ENCODE peak calls at places on chromosomes 11 and 22, in seven cellular contexts. One of them, this sample, is unnamed.

GRCh38 chr11:72848846-72849466 is 34.7 kb downstream of the ATG16L2 start:
- DNase-seq in ovary: peak; percentile 37
- DNase-seq in transverse colon: no peak
- DNase-seq in suprapubic skin: no peak
- DNase-seq in stomach: no peak
- DNase-seq in SK-N-SH: peak; percentile 55
- DNase-seq in H1: no peak
- DNase-seq in this sample: no peak

GRCh38 chr11:120147094-120147949 is 9.4 kb upstream of the TRIM29 start:
- DNase-seq in ovary: no peak
- DNase-seq in transverse colon: no peak
- DNase-seq in suprapubic skin: peak; percentile 60
- DNase-seq in stomach: no peak
- DNase-seq in SK-N-SH: no peak
- DNase-seq in H1: no peak
- DNase-seq in this sample: no peak

GRCh38 chr11:64765291-64765803 is 5.6 kb upstream of the PYGM start:
- DNase-seq in ovary: no peak
- DNase-seq in transverse colon: no peak
- DNase-seq in suprapubic skin: peak; percentile 64
- DNase-seq in stomach: no peak
- DNase-seq in SK-N-SH: peak; percentile 44
- DNase-seq in H1: no peak
- DNase-seq in this sample: no peak

GRCh38 chr22:40196628-40197027 is 18.9 kb downstream of the TNRC6B start:
- DNase-seq in ovary: peak; percentile 34
- DNase-seq in transverse colon: no peak
- DNase-seq in suprapubic skin: peak; percentile 15
- DNase-seq in stomach: no peak
- DNase-seq in SK-N-SH: no peak
- DNase-seq in H1: no peak
- DNase-seq in this sample: no peak

GRCh38 chr11:27882066-27882697 is 181.9 kb upstream of the BDNF start:
- DNase-seq in ovary: no peak
- DNase-seq in transverse colon: no peak
- DNase-seq in suprapubic skin: no peak
- DNase-seq in stomach: no peak
- DNase-seq in SK-N-SH: no peak
- DNase-seq in H1: no peak
- DNase-seq in this sample: no peak

GRCh38 chr11:90774727-90775572 is 552.1 kb upstream of the CHORDC1 start:
- DNase-seq in ovary: peak; percentile 2
- DNase-seq in transverse colon: no peak
- DNase-seq in suprapubic skin: no peak
- DNase-seq in stomach: no peak
- DNase-seq in SK-N-SH: no peak
- DNase-seq in H1: peak; percentile 10
- DNase-seq in this sample: no peak

GRCh38 chr11:12315024-12315423 is 62.3 kb upstream of the PARVA start:
- DNase-seq in ovary: no peak
- DNase-seq in transverse colon: no peak
- DNase-seq in suprapubic skin: no peak
- DNase-seq in stomach: no peak
- DNase-seq in SK-N-SH: no peak
- DNase-seq in H1: no peak
- DNase-seq in this sample: no peak

GRCh38 chr11:66559141-66559861 is 9.1 kb downstream of the CTSF start:
- DNase-seq in ovary: peak; percentile 70
- DNase-seq in transverse colon: peak; percentile 20
- DNase-seq in suprapubic skin: no peak
- DNase-seq in stomach: peak; percentile 33
- DNase-seq in SK-N-SH: peak; percentile 65
- DNase-seq in H1: no peak
- DNase-seq in this sample: peak; percentile 86

GRCh38 chr11:72494109-72494429 is 59.7 kb upstream of the CLPB start:
- DNase-seq in ovary: no peak
- DNase-seq in transverse colon: no peak
- DNase-seq in suprapubic skin: no peak
- DNase-seq in stomach: no peak
- DNase-seq in SK-N-SH: no peak
- DNase-seq in H1: no peak
- DNase-seq in this sample: no peak

GRCh38 chr22:32708835-32709234 is 92.7 kb upstream of the TIMP3 start:
- DNase-seq in ovary: no peak
- DNase-seq in transverse colon: no peak
- DNase-seq in suprapubic skin: no peak
- DNase-seq in stomach: no peak
- DNase-seq in SK-N-SH: no peak
- DNase-seq in H1: no peak
- DNase-seq in this sample: no peak

GRCh38 chr11:19711911-19712280 is 741 bp upstream of the NAV2 start:
- DNase-seq in ovary: no peak
- DNase-seq in transverse colon: peak; percentile 30
- DNase-seq in suprapubic skin: peak; percentile 72
- DNase-seq in stomach: no peak
- DNase-seq in SK-N-SH: no peak
- DNase-seq in H1: no peak
- DNase-seq in this sample: no peak

GRCh38 chr11:17197431-17197898 is 10.3 kb downstream of the PIK3C2A start:
- DNase-seq in ovary: no peak
- DNase-seq in transverse colon: no peak
- DNase-seq in suprapubic skin: no peak
- DNase-seq in stomach: no peak
- DNase-seq in SK-N-SH: no peak
- DNase-seq in H1: no peak
- DNase-seq in this sample: no peak

GRCh38 chr11:47466701-47467250 is 17.8 kb upstream of the RAPSN start:
- DNase-seq in ovary: peak; percentile 76
- DNase-seq in transverse colon: peak; percentile 46
- DNase-seq in suprapubic skin: no peak
- DNase-seq in stomach: peak; percentile 60
- DNase-seq in SK-N-SH: peak; percentile 57
- DNase-seq in H1: no peak
- DNase-seq in this sample: peak; percentile 82

GRCh38 chr22:39181778-39182177 is 29.3 kb upstream of the CBX7 start:
- DNase-seq in ovary: no peak
- DNase-seq in transverse colon: no peak
- DNase-seq in suprapubic skin: no peak
- DNase-seq in stomach: no peak
- DNase-seq in SK-N-SH: no peak
- DNase-seq in H1: no peak
- DNase-seq in this sample: no peak

GRCh38 chr11:132770802-132771545 is 761.3 kb downstream of the OPCML start:
- DNase-seq in ovary: no peak
- DNase-seq in transverse colon: no peak
- DNase-seq in suprapubic skin: no peak
- DNase-seq in stomach: no peak
- DNase-seq in SK-N-SH: peak; percentile 56
- DNase-seq in H1: no peak
- DNase-seq in this sample: no peak

GRCh38 chr11:33177676-33178336 is 16.5 kb upstream of the CSTF3 start:
- DNase-seq in ovary: no peak
- DNase-seq in transverse colon: no peak
- DNase-seq in suprapubic skin: no peak
- DNase-seq in stomach: no peak
- DNase-seq in SK-N-SH: no peak
- DNase-seq in H1: no peak
- DNase-seq in this sample: no peak

GRCh38 chr11:118957549-118957948 is 1.5 kb downstream of the UPK2 start:
- DNase-seq in ovary: no peak
- DNase-seq in transverse colon: no peak
- DNase-seq in suprapubic skin: no peak
- DNase-seq in stomach: no peak
- DNase-seq in SK-N-SH: no peak
- DNase-seq in H1: no peak
- DNase-seq in this sample: no peak

GRCh38 chr11:1533342-1533725 is 38.7 kb downstream of the DUSP8 start:
- DNase-seq in ovary: no peak
- DNase-seq in transverse colon: no peak
- DNase-seq in suprapubic skin: no peak
- DNase-seq in stomach: no peak
- DNase-seq in SK-N-SH: no peak
- DNase-seq in H1: no peak
- DNase-seq in this sample: no peak

GRCh38 chr11:1534171-1534570 is 37.9 kb downstream of the DUSP8 start:
- DNase-seq in ovary: no peak
- DNase-seq in transverse colon: no peak
- DNase-seq in suprapubic skin: no peak
- DNase-seq in stomach: no peak
- DNase-seq in SK-N-SH: no peak
- DNase-seq in H1: no peak
- DNase-seq in this sample: no peak

GRCh38 chr11:1534682-1535081 is 37.4 kb downstream of the DUSP8 start:
- DNase-seq in ovary: no peak
- DNase-seq in transverse colon: no peak
- DNase-seq in suprapubic skin: no peak
- DNase-seq in stomach: no peak
- DNase-seq in SK-N-SH: no peak
- DNase-seq in H1: no peak
- DNase-seq in this sample: no peak

GRCh38 chr11:1538153-1538552 is 33.9 kb downstream of the DUSP8 start:
- DNase-seq in ovary: no peak
- DNase-seq in transverse colon: no peak
- DNase-seq in suprapubic skin: no peak
- DNase-seq in stomach: no peak
- DNase-seq in SK-N-SH: no peak
- DNase-seq in H1: no peak
- DNase-seq in this sample: no peak

DNA sequence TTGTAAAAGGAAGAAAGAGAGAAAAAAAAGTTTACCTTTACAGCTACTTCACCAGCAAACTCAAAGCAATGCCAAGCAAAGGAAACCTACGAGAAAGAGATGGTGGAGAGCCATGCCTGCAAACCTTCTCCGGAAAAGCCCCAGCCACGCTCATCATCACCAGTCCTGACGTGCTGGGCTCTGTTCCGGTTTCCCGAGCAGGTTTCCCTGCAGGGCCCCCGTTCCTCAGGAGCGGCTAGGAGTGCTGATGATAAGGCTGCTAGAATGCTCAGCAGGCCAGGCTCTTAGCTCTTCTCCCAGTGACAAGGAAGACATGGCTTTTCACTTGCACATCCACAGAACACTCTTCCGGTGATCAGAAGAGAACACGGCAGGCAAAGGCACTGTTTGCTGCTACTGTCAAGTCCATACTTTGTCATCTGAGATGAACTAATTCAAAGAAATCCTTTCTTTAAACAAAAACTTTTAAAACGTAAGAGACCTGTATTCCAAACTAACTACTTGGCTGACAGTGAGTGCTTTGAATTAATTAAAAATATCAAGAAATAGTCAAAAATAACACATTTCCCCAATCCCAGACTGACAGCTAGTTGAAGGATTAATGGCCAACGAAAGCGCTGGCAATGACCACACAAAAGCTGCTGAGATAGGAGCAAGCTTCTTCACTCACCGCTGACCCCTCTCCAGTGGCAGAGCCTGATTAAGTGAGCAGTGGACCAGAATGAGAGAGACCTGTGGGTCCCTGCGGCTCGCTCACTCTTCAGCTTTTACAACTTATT is 35.8 kb downstream of the DUSP8 start:
- DNase-seq in ovary: no peak
- DNase-seq in transverse colon: no peak
- DNase-seq in suprapubic skin: no peak
- DNase-seq in stomach: no peak
- DNase-seq in SK-N-SH: no peak
- DNase-seq in H1: no peak
- DNase-seq in this sample: no peak
- H3K27ac ChIP-seq in ovary: no peak overlapping the region
- H3K27ac ChIP-seq in transverse colon: no peak overlapping the region
- H3K27ac ChIP-seq in suprapubic skin: no peak overlapping the region
- H3K27ac ChIP-seq in stomach: no peak overlapping the region
- H3K27ac ChIP-seq in SK-N-SH: no peak overlapping the region
- H3K27ac ChIP-seq in H1: no peak overlapping the region
- H3K27ac ChIP-seq in this sample: no peak overlapping the region

DNA sequence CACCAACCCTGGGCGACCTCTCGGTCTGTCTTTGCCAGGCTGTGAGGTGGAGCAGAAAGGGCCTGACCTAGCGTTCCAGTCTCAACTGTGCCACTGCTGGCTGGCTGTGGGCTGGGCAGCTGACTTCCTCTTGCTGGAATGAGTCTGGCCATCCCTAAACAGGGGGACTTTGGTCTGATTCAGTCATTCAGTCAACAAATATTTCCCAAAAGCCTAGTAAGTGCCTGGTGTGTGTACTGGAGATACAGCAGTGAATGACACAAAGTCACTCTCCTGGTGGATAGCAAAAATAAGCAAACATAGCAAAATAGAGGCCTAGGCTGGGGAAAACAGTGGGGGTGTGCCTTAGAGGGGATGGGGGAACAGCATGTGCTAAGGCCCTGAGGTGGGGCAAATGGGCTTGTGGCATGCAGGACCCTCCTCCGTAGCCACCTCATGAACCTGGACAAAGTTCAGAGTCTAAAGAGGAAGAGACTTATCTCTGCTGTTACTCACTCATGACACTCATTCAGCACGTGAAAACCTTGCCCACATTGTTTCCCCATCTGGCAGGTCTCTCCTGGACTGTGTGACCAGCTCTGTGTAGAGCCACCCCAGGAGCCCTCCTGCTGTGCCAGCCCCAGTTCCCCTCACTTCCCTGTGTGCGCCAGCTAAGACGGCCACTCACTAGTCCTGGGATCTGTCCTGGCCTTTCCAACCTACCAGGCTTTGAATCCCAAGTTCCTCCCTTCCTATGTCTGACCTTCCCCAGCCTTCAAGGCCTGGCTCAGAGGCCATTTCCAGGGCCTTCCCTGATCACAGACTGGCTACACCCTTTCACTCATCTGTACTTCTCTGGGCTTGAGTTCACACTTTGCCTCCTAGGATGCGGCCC is 4.7 kb downstream of the GUCD1 start:
- DNase-seq in ovary: no peak
- DNase-seq in transverse colon: peak; percentile 69
- DNase-seq in suprapubic skin: no peak
- DNase-seq in stomach: peak; percentile 83
- DNase-seq in SK-N-SH: no peak
- DNase-seq in H1: no peak
- DNase-seq in this sample: no peak
- TF ChIP-seq EP300 in ovary: no peak
- TF ChIP-seq EP300 in transverse colon: no peak
- TF ChIP-seq EP300 in suprapubic skin: no peak
- TF ChIP-seq EP300 in stomach: no peak
- TF ChIP-seq EP300 in SK-N-SH: no peak
- TF ChIP-seq EP300 in H1: no peak
- TF ChIP-seq EP300 in this sample: no peak

GRCh38 chr11:94553938-94554337 is 10.2 kb downstream of the FUT4 start:
- DNase-seq in ovary: no peak
- DNase-seq in transverse colon: no peak
- DNase-seq in suprapubic skin: no peak
- DNase-seq in stomach: peak; percentile 36
- DNase-seq in SK-N-SH: no peak
- DNase-seq in H1: no peak
- DNase-seq in this sample: no peak
- TF ChIP-seq CTCF in ovary: no peak
- TF ChIP-seq CTCF in transverse colon: no peak
- TF ChIP-seq CTCF in suprapubic skin: no peak
- TF ChIP-seq CTCF in stomach: no peak
- TF ChIP-seq CTCF in SK-N-SH: no peak
- TF ChIP-seq CTCF in H1: no peak
- TF ChIP-seq CTCF in this sample: no peak

GRCh38 chr11:21121991-21122390 is 452.6 kb downstream of the NELL1 start:
- DNase-seq in ovary: no peak
- DNase-seq in transverse colon: no peak
- DNase-seq in suprapubic skin: no peak
- DNase-seq in stomach: no peak
- DNase-seq in SK-N-SH: no peak
- DNase-seq in H1: no peak
- DNase-seq in this sample: no peak

GRCh38 chr11:21110378-21110777 is 441.0 kb downstream of the NELL1 start:
- DNase-seq in ovary: no peak
- DNase-seq in transverse colon: no peak
- DNase-seq in suprapubic skin: no peak
- DNase-seq in stomach: no peak
- DNase-seq in SK-N-SH: no peak
- DNase-seq in H1: no peak
- DNase-seq in this sample: no peak

GRCh38 chr11:21115999-21116398 is 446.6 kb downstream of the NELL1 start:
- DNase-seq in ovary: no peak
- DNase-seq in transverse colon: no peak
- DNase-seq in suprapubic skin: no peak
- DNase-seq in stomach: no peak
- DNase-seq in SK-N-SH: no peak
- DNase-seq in H1: no peak
- DNase-seq in this sample: no peak
- H3K27ac ChIP-seq in ovary: no peak overlapping the region
- H3K27ac ChIP-seq in transverse colon: no peak overlapping the region
- H3K27ac ChIP-seq in suprapubic skin: no peak overlapping the region
- H3K27ac ChIP-seq in stomach: no peak overlapping the region
- H3K27ac ChIP-seq in SK-N-SH: no peak overlapping the region
- H3K27ac ChIP-seq in H1: no peak overlapping the region
- H3K27ac ChIP-seq in this sample: no peak overlapping the region

This sample was measured in sigmoid colon.